ENCODE peak calls at places on chromosomes 13 and 19, in seven cellular contexts. One of them, this sample, is unnamed.

GRCh38 chr19:35977446-35978222 is 17.4 kb upstream of the SDHAF1 start:
- DNase-seq in WTC11: peak
- DNase-seq in NCI-H1436: peak
- DNase-seq in tibial nerve: no peak
- DNase-seq in choroid plexus epithelial cell: no peak
- DNase-seq in ascending aorta: no peak
- DNase-seq in activated T-helper 1 cell treated with Interleukin-2 at 50 U/mL for 16 hours: no peak
- DNase-seq in this sample: no peak

GRCh38 chr19:33263325-33264023 is 37.8 kb upstream of the SLC7A10 start:
- DNase-seq in WTC11: no peak
- DNase-seq in activated T-helper 1 cell treated with Interleukin-2 at 50 U/mL for 16 hours: no peak
- DNase-seq in tibial nerve: no peak
- DNase-seq in choroid plexus epithelial cell: no peak
- DNase-seq in NCI-H1436: no peak
- DNase-seq in ascending aorta: no peak
- DNase-seq in this sample: no peak

GRCh38 chr19:17496337-17496997 is 15.0 kb upstream of the PGLS start:
- DNase-seq in choroid plexus epithelial cell: peak
- DNase-seq in ascending aorta: peak
- DNase-seq in WTC11: peak
- DNase-seq in tibial nerve: no peak
- DNase-seq in activated T-helper 1 cell treated with Interleukin-2 at 50 U/mL for 16 hours: peak
- DNase-seq in NCI-H1436: peak
- DNase-seq in this sample: peak

GRCh38 chr13:77362166-77362565 is 35.3 kb upstream of the MYCBP2 start:
- DNase-seq in WTC11: no peak
- DNase-seq in NCI-H1436: no peak
- DNase-seq in tibial nerve: no peak
- DNase-seq in ascending aorta: no peak
- DNase-seq in activated T-helper 1 cell treated with Interleukin-2 at 50 U/mL for 16 hours: no peak
- DNase-seq in choroid plexus epithelial cell: no peak
- DNase-seq in this sample: no peak

GRCh38 chr13:20231839-20232555 is at the start of gene GJB6:
- DNase-seq in WTC11: peak
- DNase-seq in tibial nerve: no peak
- DNase-seq in choroid plexus epithelial cell: no peak
- DNase-seq in activated T-helper 1 cell treated with Interleukin-2 at 50 U/mL for 16 hours: no peak
- DNase-seq in NCI-H1436: no peak
- DNase-seq in ascending aorta: peak
- DNase-seq in this sample: no peak

GRCh38 chr19:46288896-46289588 is 7.8 kb upstream of the HIF3A start:
- DNase-seq in ascending aorta: no peak
- DNase-seq in NCI-H1436: no peak
- DNase-seq in activated T-helper 1 cell treated with Interleukin-2 at 50 U/mL for 16 hours: no peak
- DNase-seq in tibial nerve: no peak
- DNase-seq in choroid plexus epithelial cell: peak
- DNase-seq in WTC11: no peak
- DNase-seq in this sample: peak

GRCh38 chr19:55179570-55180484 is at the start of gene SYT5:
- DNase-seq in NCI-H1436: peak
- DNase-seq in activated T-helper 1 cell treated with Interleukin-2 at 50 U/mL for 16 hours: peak
- DNase-seq in choroid plexus epithelial cell: peak
- DNase-seq in tibial nerve: no peak
- DNase-seq in WTC11: peak
- DNase-seq in ascending aorta: no peak
- DNase-seq in this sample: peak

GRCh38 chr19:13913352-13913751 is 7.4 kb downstream of the CC2D1A start:
- DNase-seq in tibial nerve: no peak
- DNase-seq in ascending aorta: no peak
- DNase-seq in choroid plexus epithelial cell: no peak
- DNase-seq in NCI-H1436: no peak
- DNase-seq in activated T-helper 1 cell treated with Interleukin-2 at 50 U/mL for 16 hours: no peak
- DNase-seq in WTC11: no peak
- DNase-seq in this sample: no peak

GRCh38 chr13:113034451-113035208 is 65.6 kb downstream of the MCF2L start:
- DNase-seq in tibial nerve: no peak
- DNase-seq in activated T-helper 1 cell treated with Interleukin-2 at 50 U/mL for 16 hours: no peak
- DNase-seq in NCI-H1436: no peak
- DNase-seq in WTC11: peak
- DNase-seq in ascending aorta: no peak
- DNase-seq in choroid plexus epithelial cell: peak
- DNase-seq in this sample: peak

GRCh38 chr19:13637664-13638063 is 126.7 kb upstream of the MRI1 start:
- DNase-seq in NCI-H1436: no peak
- DNase-seq in WTC11: no peak
- DNase-seq in tibial nerve: no peak
- DNase-seq in activated T-helper 1 cell treated with Interleukin-2 at 50 U/mL for 16 hours: no peak
- DNase-seq in choroid plexus epithelial cell: no peak
- DNase-seq in ascending aorta: no peak
- DNase-seq in this sample: peak

GRCh38 chr19:33239223-33239975 is 13.7 kb upstream of the SLC7A10 start:
- DNase-seq in activated T-helper 1 cell treated with Interleukin-2 at 50 U/mL for 16 hours: no peak
- DNase-seq in NCI-H1436: no peak
- DNase-seq in tibial nerve: no peak
- DNase-seq in ascending aorta: no peak
- DNase-seq in choroid plexus epithelial cell: no peak
- DNase-seq in WTC11: no peak
- DNase-seq in this sample: no peak

GRCh38 chr13:66212511-66212910 is 1017.6 kb downstream of the PCDH9 start:
- DNase-seq in ascending aorta: no peak
- DNase-seq in tibial nerve: no peak
- DNase-seq in WTC11: no peak
- DNase-seq in NCI-H1436: no peak
- DNase-seq in choroid plexus epithelial cell: no peak
- DNase-seq in activated T-helper 1 cell treated with Interleukin-2 at 50 U/mL for 16 hours: no peak
- DNase-seq in this sample: no peak

GRCh38 chr13:25729201-25729600 is 322.6 kb downstream of the SHISA2 start:
- DNase-seq in activated T-helper 1 cell treated with Interleukin-2 at 50 U/mL for 16 hours: no peak
- DNase-seq in WTC11: no peak
- DNase-seq in NCI-H1436: no peak
- DNase-seq in ascending aorta: no peak
- DNase-seq in choroid plexus epithelial cell: no peak
- DNase-seq in tibial nerve: no peak
- DNase-seq in this sample: no peak

GRCh38 chr19:6233051-6233826 is 46.5 kb downstream of the MLLT1 start:
- DNase-seq in ascending aorta: no peak
- DNase-seq in NCI-H1436: no peak
- DNase-seq in activated T-helper 1 cell treated with Interleukin-2 at 50 U/mL for 16 hours: no peak
- DNase-seq in tibial nerve: no peak
- DNase-seq in WTC11: no peak
- DNase-seq in choroid plexus epithelial cell: no peak
- DNase-seq in this sample: no peak

GRCh38 chr19:50777830-50778303 is 7.6 kb downstream of the GPR32 start:
- DNase-seq in activated T-helper 1 cell treated with Interleukin-2 at 50 U/mL for 16 hours: no peak
- DNase-seq in tibial nerve: no peak
- DNase-seq in NCI-H1436: no peak
- DNase-seq in WTC11: peak
- DNase-seq in ascending aorta: no peak
- DNase-seq in choroid plexus epithelial cell: peak
- DNase-seq in this sample: no peak

GRCh38 chr13:99553033-99553432 is 51.8 kb downstream of the TM9SF2 start:
- DNase-seq in tibial nerve: no peak
- DNase-seq in ascending aorta: no peak
- DNase-seq in NCI-H1436: no peak
- DNase-seq in choroid plexus epithelial cell: no peak
- DNase-seq in activated T-helper 1 cell treated with Interleukin-2 at 50 U/mL for 16 hours: no peak
- DNase-seq in WTC11: no peak
- DNase-seq in this sample: no peak

GRCh38 chr13:29566864-29567263 is 28.6 kb downstream of the SLC7A1 start:
- DNase-seq in choroid plexus epithelial cell: no peak
- DNase-seq in tibial nerve: no peak
- DNase-seq in activated T-helper 1 cell treated with Interleukin-2 at 50 U/mL for 16 hours: no peak
- DNase-seq in ascending aorta: no peak
- DNase-seq in WTC11: no peak
- DNase-seq in NCI-H1436: peak
- DNase-seq in this sample: no peak

GRCh38 chr13:102286326-102286725 is 115.5 kb downstream of the FGF14 start:
- DNase-seq in choroid plexus epithelial cell: peak
- DNase-seq in NCI-H1436: no peak
- DNase-seq in WTC11: no peak
- DNase-seq in activated T-helper 1 cell treated with Interleukin-2 at 50 U/mL for 16 hours: no peak
- DNase-seq in ascending aorta: no peak
- DNase-seq in tibial nerve: no peak
- DNase-seq in this sample: peak

GRCh38 chr19:5025027-5025426 is 56.1 kb downstream of the KDM4B start:
- DNase-seq in ascending aorta: no peak
- DNase-seq in activated T-helper 1 cell treated with Interleukin-2 at 50 U/mL for 16 hours: no peak
- DNase-seq in NCI-H1436: no peak
- DNase-seq in choroid plexus epithelial cell: no peak
- DNase-seq in tibial nerve: no peak
- DNase-seq in WTC11: no peak
- DNase-seq in this sample: no peak

GRCh38 chr13:107642841-107643240 is 572.5 kb downstream of the LIG4 start:
- DNase-seq in choroid plexus epithelial cell: no peak
- DNase-seq in WTC11: no peak
- DNase-seq in activated T-helper 1 cell treated with Interleukin-2 at 50 U/mL for 16 hours: no peak
- DNase-seq in NCI-H1436: peak
- DNase-seq in tibial nerve: no peak
- DNase-seq in ascending aorta: no peak
- DNase-seq in this sample: no peak

GRCh38 chr19:16442386-16443276 is 29.1 kb downstream of the EPS15L1 start:
- DNase-seq in activated T-helper 1 cell treated with Interleukin-2 at 50 U/mL for 16 hours: no peak
- DNase-seq in NCI-H1436: peak
- DNase-seq in WTC11: no peak
- DNase-seq in ascending aorta: no peak
- DNase-seq in choroid plexus epithelial cell: no peak
- DNase-seq in tibial nerve: no peak
- DNase-seq in this sample: no peak

GRCh38 chr13:107069107-107069776 is 501.3 kb upstream of the ARGLU1 start:
- DNase-seq in WTC11: no peak
- DNase-seq in NCI-H1436: no peak
- DNase-seq in ascending aorta: no peak
- DNase-seq in activated T-helper 1 cell treated with Interleukin-2 at 50 U/mL for 16 hours: no peak
- DNase-seq in tibial nerve: no peak
- DNase-seq in choroid plexus epithelial cell: peak
- DNase-seq in this sample: no peak

GRCh38 chr13:99332456-99332855 is 25.3 kb upstream of the GPR183 start:
- DNase-seq in ascending aorta: no peak
- DNase-seq in NCI-H1436: no peak
- DNase-seq in tibial nerve: no peak
- DNase-seq in choroid plexus epithelial cell: no peak
- DNase-seq in WTC11: no peak
- DNase-seq in activated T-helper 1 cell treated with Interleukin-2 at 50 U/mL for 16 hours: no peak
- DNase-seq in this sample: no peak

GRCh38 chr19:7500811-7501450 is 12.1 kb upstream of the PEX11G start:
- DNase-seq in tibial nerve: no peak
- DNase-seq in NCI-H1436: peak
- DNase-seq in choroid plexus epithelial cell: no peak
- DNase-seq in ascending aorta: no peak
- DNase-seq in activated T-helper 1 cell treated with Interleukin-2 at 50 U/mL for 16 hours: no peak
- DNase-seq in WTC11: peak
- DNase-seq in this sample: peak

GRCh38 chr13:93473441-93474270 is 247.0 kb downstream of the GPC6 start:
- DNase-seq in tibial nerve: no peak
- DNase-seq in ascending aorta: no peak
- DNase-seq in choroid plexus epithelial cell: peak
- DNase-seq in WTC11: no peak
- DNase-seq in NCI-H1436: no peak
- DNase-seq in activated T-helper 1 cell treated with Interleukin-2 at 50 U/mL for 16 hours: no peak
- DNase-seq in this sample: no peak